ENCODE peak calls at places on chromosomes 13 and 19, in ten cellular contexts. O, Q, L, U, G, R, N, E, V and F are unnamed samples.
A peak's percentile ranks its signal among the peaks of the same experiment; 100 is the strongest.

GRCh38 chr13:41356788-41357187 is 45.7 kb downstream of the NAA16 start:
- DNase-seq in U (no peak), L (no peak), N (no peak), V (no peak), O (no peak), E (peak; percentile 16), R (no peak), G (no peak), Q (no peak), F (no peak)

GRCh38 chr19:49331616-49332055 is 3.6 kb upstream of the CD37 start:
- DNase-seq in E (peak; percentile 59), U (peak; percentile 37), V (peak; percentile 44), G (peak; percentile 91), O (peak; percentile 35), N (peak; percentile 64), L (no peak), R (peak; percentile 59), Q (no peak), F (peak; percentile 33)

GRCh38 chr13:94620286-94620896 is 18.7 kb downstream of the GPR180 start:
- DNase-seq in N (peak; percentile 62), E (peak; percentile 56), O (peak; percentile 3), U (no peak), V (peak; percentile 49), R (peak; percentile 29), L (peak; percentile 52), Q (no peak), G (peak; percentile 48), F (no peak)

GRCh38 chr13:104442541-104442940 is 1376.3 kb upstream of the SLC10A2 start:
- DNase-seq in E (no peak), R (peak; percentile 64), V (no peak), G (no peak), N (no peak), L (no peak), O (no peak), Q (no peak), U (no peak), F (no peak)

GRCh38 chr13:73131247-73131646 is 72.4 kb downstream of the KLF5 start:
- DNase-seq in R (no peak), Q (no peak), L (no peak), V (no peak), N (no peak), U (no peak), G (no peak), E (no peak), O (no peak), F (no peak)

GRCh38 chr19:49411681-49412321 is 11.4 kb downstream of the PTH2 start:
- DNase-seq in E (no peak), L (no peak), Q (no peak), G (no peak), R (no peak), O (no peak), N (no peak), U (no peak), V (no peak), F (no peak)

GRCh38 chr19:47492137-47492533 is 8.1 kb upstream of the KPTN start:
- DNase-seq in G (no peak), E (no peak), V (no peak), O (no peak), Q (no peak), U (no peak), L (no peak), N (no peak), R (no peak), F (no peak)

GRCh38 chr19:14156971-14157717 is 20.8 kb upstream of the ASF1B start:
- DNase-seq in O (no peak), L (no peak), E (no peak), U (no peak), V (no peak), G (no peak), Q (no peak), N (no peak), R (no peak), F (no peak)

GRCh38 chr19:6800991-6801396 is 28.5 kb downstream of the VAV1 start:
- DNase-seq in L (no peak), Q (no peak), U (no peak), N (peak; percentile 4), E (peak; percentile 78), O (no peak), R (peak; percentile 61), G (no peak), V (no peak), F (no peak)

GRCh38 chr13:66492479-66492878 is 737.7 kb downstream of the PCDH9 start:
- DNase-seq in N (no peak), L (peak; percentile 69), R (no peak), V (no peak), G (no peak), O (peak; percentile 35), E (no peak), Q (no peak), U (no peak), F (no peak)

GRCh38 chr19:51060973-51061372 is 3.9 kb downstream of the KLK13 start:
- DNase-seq in R (no peak), N (no peak), L (no peak), Q (no peak), G (no peak), E (no peak), O (no peak), V (no peak), U (no peak), F (no peak)

GRCh38 chr13:96052655-96053002 is 572 bp downstream of the UGGT2 start:
- DNase-seq in G (no peak), E (peak; percentile 85), R (peak; percentile 64), V (peak; percentile 88), U (no peak), L (peak; percentile 17), O (peak; percentile 35), N (peak; percentile 73), Q (no peak), F (no peak)

GRCh38 chr19:42255766-42256750 is 1.1 kb upstream of the ERF start:
- DNase-seq in L (peak; percentile 27), R (peak; percentile 71), O (peak; percentile 33), G (peak; percentile 79), N (peak; percentile 74), U (no peak), V (peak; percentile 78), E (peak; percentile 71), Q (no peak), F (no peak)

GRCh38 chr13:67619987-67620386 is 389.9 kb upstream of the PCDH9 start:
- DNase-seq in O (no peak), R (no peak), L (no peak), Q (no peak), E (no peak), V (peak; percentile 57), U (no peak), G (no peak), N (peak; percentile 27), F (no peak)

GRCh38 chr13:75635621-75636338 is at the start of gene LMO7:
- DNase-seq in E (peak; percentile 56), L (peak; percentile 47), Q (no peak), O (no peak), U (peak; percentile 8), G (peak; percentile 55), R (peak; percentile 68), N (peak; percentile 85), V (peak; percentile 72), F (no peak)

GRCh38 chr13:34738251-34739170 is 203.6 kb upstream of the NBEA start:
- DNase-seq in L (no peak), U (no peak), R (no peak), E (no peak), Q (no peak), N (no peak), V (no peak), G (no peak), O (peak; percentile 2), F (no peak)

GRCh38 chr19:14152713-14153112 is 16.3 kb upstream of the ASF1B start:
- DNase-seq in Q (no peak), U (no peak), R (no peak), G (no peak), V (no peak), E (no peak), O (no peak), N (no peak), L (no peak), F (no peak)

GRCh38 chr19:38676023-38676877 is 28.8 kb downstream of the ACTN4 start:
- DNase-seq in Q (no peak), N (peak; percentile 70), G (no peak), L (no peak), R (no peak), E (peak; percentile 52), O (no peak), U (no peak), V (peak; percentile 94), F (no peak)

GRCh38 chr19:52007436-52007804 is 591 bp downstream of the ZNF615 start:
- DNase-seq in G (peak; percentile 61), U (no peak), N (no peak), V (no peak), R (no peak), O (no peak), L (no peak), Q (no peak), E (peak; percentile 12), F (peak; percentile 30)

GRCh38 chr13:51412431-51412830 is 40.4 kb downstream of the INTS6 start:
- DNase-seq in Q (no peak), R (no peak), E (no peak), V (no peak), U (no peak), O (peak; percentile 3), L (no peak), N (no peak), G (no peak), F (no peak)

GRCh38 chr19:33274663-33275558 is 27.4 kb downstream of the CEBPA start:
- DNase-seq in L (no peak), E (no peak), V (no peak), Q (no peak), G (no peak), R (no peak), U (no peak), O (no peak), N (no peak), F (no peak)

GRCh38 chr13:26500618-26501320 is 56.7 kb upstream of the WASF3 start:
- DNase-seq in L (no peak), U (no peak), R (peak; percentile 38), E (no peak), G (no peak), Q (no peak), O (no peak), V (no peak), N (no peak), F (no peak)

GRCh38 chr19:5367530-5368133 is 27.0 kb upstream of the PTPRS start:
- DNase-seq in U (no peak), Q (no peak), N (no peak), G (no peak), R (no peak), L (no peak), O (no peak), V (no peak), E (no peak), F (no peak)

GRCh38 chr13:45823583-45823982 is 28.0 kb downstream of the SIAH3 start:
- DNase-seq in G (no peak), V (no peak), N (no peak), L (no peak), O (no peak), U (no peak), E (no peak), Q (no peak), R (no peak), F (no peak)

GRCh38 chr13:20049558-20050473 is 91.3 kb downstream of the ZMYM2 start:
- DNase-seq in N (no peak), V (no peak), L (no peak), R (no peak), Q (no peak), G (no peak), E (no peak), U (no peak), O (no peak), F (no peak)